ENCODE peak calls at places on chromosomes 16 and 17, in nine cellular contexts. D is left lung; W is body of pancreas; U is fibroblast of lung; N is colonic mucosa; T is CD4-positive, CD25-positive, alpha-beta regulatory T cell; E is stomach; Y is right lobe of liver; P is neural progenitor cell. A is an unnamed sample.

GRCh38 chr16:50274771-50275415 is 8.5 kb downstream of the ADCY7 start:
- DNase-seq in U (no peak), W (no peak), P (no peak), D (peak; percentile 32), Y (no peak), E (no peak), T (no peak), N (no peak), A (no peak)

GRCh38 chr17:30520436-30520835 is 43.2 kb downstream of the GOSR1 start:
- DNase-seq in T (no peak), U (peak; percentile 31), E (no peak), N (no peak), W (peak; percentile 4), D (no peak), Y (no peak), P (no peak), A (no peak)

GRCh38 chr16:11250786-11251524 is 5.0 kb downstream of the SOCS1 start:
- DNase-seq in Y (no peak), U (peak; percentile 47), N (no peak), D (no peak), E (no peak), T (no peak), W (no peak), P (no peak), A (no peak)

GRCh38 chr16:55056585-55057520 is 126.2 kb downstream of the IRX5 start:
- DNase-seq in D (no peak), P (peak; percentile 84), W (no peak), Y (peak; percentile 21), T (no peak), E (no peak), N (no peak), U (no peak), A (no peak)

GRCh38 chr17:69485901-69486643 is 71.6 kb downstream of the MAP2K6 start:
- DNase-seq in Y (no peak), D (no peak), E (no peak), U (peak; percentile 39), P (no peak), W (no peak), T (no peak), N (no peak), A (no peak)

GRCh38 chr17:29640413-29640812 is 17.7 kb upstream of the CORO6 start:
- DNase-seq in E (no peak), P (no peak), D (no peak), Y (no peak), T (no peak), U (peak; percentile 46), N (no peak), W (no peak), A (no peak)

GRCh38 chr17:37815516-37815915 is 70.7 kb upstream of the HNF1B start:
- DNase-seq in E (no peak), T (no peak), D (no peak), U (no peak), P (no peak), N (no peak), W (no peak), Y (no peak), A (no peak)

GRCh38 chr17:50872710-50873424 is 6.7 kb upstream of the TOB1 start:
- DNase-seq in W (peak; percentile 78), U (peak; percentile 48), E (peak; percentile 48), T (peak; percentile 11), Y (peak; percentile 46), P (no peak), D (no peak), N (no peak), A (peak; percentile 43)

GRCh38 chr16:54073356-54073755 is 213.2 kb downstream of the IRX3 start:
- DNase-seq in D (no peak), U (no peak), P (no peak), Y (no peak), N (no peak), T (no peak), E (no peak), W (no peak), A (no peak)

GRCh38 chr17:21171309-21171922 is 42.5 kb downstream of the TMEM11 start:
- DNase-seq in T (no peak), D (no peak), Y (no peak), E (no peak), W (no peak), P (no peak), N (no peak), U (no peak), A (no peak)

GRCh38 chr16:88499314-88499713 is 46.2 kb downstream of the ZFPM1 start:
- DNase-seq in W (no peak), E (no peak), Y (peak; percentile 59), N (no peak), P (no peak), D (no peak), U (no peak), T (no peak), A (no peak)

GRCh38 chr17:82937411-82938371 is 97.9 kb upstream of the ZNF750 start:
- DNase-seq in Y (peak; percentile 14), D (peak; percentile 29), E (peak; percentile 4), T (no peak), N (no peak), P (no peak), W (no peak), U (no peak), A (no peak)

GRCh38 chr17:59775786-59776350 is 68.4 kb downstream of the VMP1 start:
- DNase-seq in U (no peak), N (no peak), E (no peak), Y (no peak), P (no peak), T (no peak), D (no peak), W (no peak), A (no peak)

GRCh38 chr16:11783319-11784047 is 13.6 kb downstream of the ZC3H7A start:
- DNase-seq in W (no peak), Y (no peak), T (peak; percentile 59), E (no peak), U (peak; percentile 15), N (peak; percentile 32), D (no peak), P (no peak), A (peak; percentile 54)

GRCh38 chr16:87570938-87571867 is 31.1 kb upstream of the JPH3 start:
- DNase-seq in U (peak; percentile 75), E (peak; percentile 81), D (no peak), N (peak; percentile 41), W (peak; percentile 69), Y (peak; percentile 80), T (no peak), P (peak; percentile 73), A (no peak)

GRCh38 chr16:35142147-35142808 is 1682.9 kb downstream of the TP53TG3F start:
- DNase-seq in N (no peak), E (no peak), P (no peak), W (no peak), U (no peak), D (no peak), T (no peak), Y (no peak), A (no peak)

GRCh38 chr16:9123871-9124270 is 32.4 kb downstream of the HAPSTR1 start:
- DNase-seq in W (peak; percentile 81), N (peak; percentile 90), P (no peak), T (no peak), E (peak; percentile 85), Y (peak; percentile 76), D (peak; percentile 75), U (no peak), A (no peak)

GRCh38 chr17:78137392-78138203 is 7.0 kb downstream of the TMC8 start:
- DNase-seq in E (no peak), Y (no peak), U (no peak), N (no peak), P (no peak), T (no peak), D (no peak), W (no peak), A (peak; percentile 35)

GRCh38 chr17:28887871-28888471 is 9.6 kb downstream of the FLOT2 start:
- DNase-seq in U (no peak), D (no peak), P (no peak), Y (no peak), W (no peak), T (no peak), E (no peak), N (no peak), A (no peak)

GRCh38 chr16:3004781-3005284 is 7.9 kb upstream of the CLDN9 start:
- DNase-seq in N (peak; percentile 82), T (no peak), W (peak; percentile 84), U (no peak), E (peak; percentile 56), P (peak; percentile 38), Y (peak; percentile 76), D (peak; percentile 67), A (no peak)
- H3K27ac ChIP-seq in N (peak overlapping the region; percentile 86), T (no peak overlapping the region), W (peak overlapping the region; percentile 91), U (no peak overlapping the region), E (peak overlapping the region; percentile 72), P (no peak overlapping the region), Y (peak overlapping the region; percentile 95), D (peak overlapping the region; percentile 5), A (no peak overlapping the region)

GRCh38 chr17:61395983-61396585 is 3.6 kb upstream of the TBX2 start:
- DNase-seq in E (no peak), P (peak; percentile 50), W (no peak), Y (no peak), U (peak; percentile 58), T (no peak), D (no peak), N (no peak), A (no peak)
- H3K4me3 ChIP-seq in E (peak overlapping the region; percentile 51), P (no peak overlapping the region), W (no peak overlapping the region), Y (no peak overlapping the region), U (peak overlapping the region; percentile 83), T (no peak overlapping the region), D (peak overlapping the region; percentile 37), N (peak overlapping the region; percentile 14), A (no peak overlapping the region)

GRCh38 chr16:3949287-3949686 is 68.8 kb upstream of the CREBBP start:
- DNase-seq in D (no peak), E (no peak), W (no peak), Y (no peak), T (no peak), N (no peak), P (no peak), U (no peak), A (no peak)
- H3K4me1 ChIP-seq in D (peaks cover 3% of the 10 kb centered on the region), E (peaks cover 8% of the 10 kb centered on the region), W (no peaks in the 10 kb centered on the region), Y (no peaks in the 10 kb centered on the region), T (no peaks in the 10 kb centered on the region), N (no peaks in the 10 kb centered on the region), P (peaks cover 9% of the 10 kb centered on the region), U (peaks cover 25% of the 10 kb centered on the region), A (no peaks in the 10 kb centered on the region)

GRCh38 chr16:19938536-19938935 is 53.9 kb upstream of the GPRC5B start:
- DNase-seq in N (no peak), U (no peak), P (no peak), E (no peak), D (no peak), Y (no peak), W (no peak), T (no peak), A (no peak)

GRCh38 chr16:19936431-19936830 is 51.8 kb upstream of the GPRC5B start:
- DNase-seq in P (no peak), Y (no peak), W (no peak), U (no peak), N (no peak), E (no peak), T (no peak), D (no peak), A (no peak)

GRCh38 chr16:19940195-19940594 is 55.5 kb upstream of the GPRC5B start:
- DNase-seq in U (no peak), W (no peak), Y (no peak), T (no peak), D (no peak), P (no peak), E (no peak), N (no peak), A (no peak)

GRCh38 chr16:19933740-19934139 is 49.1 kb upstream of the GPRC5B start:
- DNase-seq in Y (no peak), T (no peak), N (no peak), U (no peak), D (no peak), P (no peak), W (no peak), E (no peak), A (no peak)

GRCh38 chr16:19935696-19936095 is 51.0 kb upstream of the GPRC5B start:
- DNase-seq in E (no peak), U (no peak), P (no peak), W (no peak), N (no peak), Y (no peak), T (no peak), D (no peak), A (no peak)
- H3K27ac ChIP-seq in E (no peak overlapping the region), U (no peak overlapping the region), P (no peak overlapping the region), W (no peak overlapping the region), N (no peak overlapping the region), Y (no peak overlapping the region), T (no peak overlapping the region), D (no peak overlapping the region), A (no peak overlapping the region)